ENCODE peak calls at places on chromosomes 7 and 10, in eight cellular contexts. One of them, this sample, is unnamed.

GRCh38 chr10:110857265-110858158 is 14.2 kb upstream of the PDCD4 start:
- DNase-seq in Panc1: no peak
- DNase-seq in SK-N-SH: no peak
- DNase-seq in GM23338: no peak
- DNase-seq in sigmoid colon: peak; percentile 61
- DNase-seq in HCT116: no peak
- DNase-seq in stomach: peak; percentile 88
- DNase-seq in upper lobe of left lung: peak; percentile 80
- DNase-seq in this sample: peak; percentile 71

GRCh38 chr10:124222298-124223000 is 129.1 kb upstream of the CHST15 start:
- DNase-seq in Panc1: no peak
- DNase-seq in SK-N-SH: peak; percentile 62
- DNase-seq in GM23338: no peak
- DNase-seq in sigmoid colon: no peak
- DNase-seq in HCT116: no peak
- DNase-seq in stomach: no peak
- DNase-seq in upper lobe of left lung: no peak
- DNase-seq in this sample: peak; percentile 37

GRCh38 chr7:94087664-94088352 is 83.7 kb upstream of the BET1 start:
- DNase-seq in Panc1: peak; percentile 54
- DNase-seq in SK-N-SH: peak; percentile 66
- DNase-seq in GM23338: peak; percentile 86
- DNase-seq in sigmoid colon: no peak
- DNase-seq in HCT116: peak; percentile 54
- DNase-seq in stomach: peak; percentile 44
- DNase-seq in upper lobe of left lung: no peak
- DNase-seq in this sample: peak; percentile 33

GRCh38 chr7:135147341-135147898 is 452 bp upstream of the TMEM140 start:
- DNase-seq in Panc1: peak; percentile 24
- DNase-seq in SK-N-SH: no peak
- DNase-seq in GM23338: no peak
- DNase-seq in sigmoid colon: no peak
- DNase-seq in HCT116: no peak
- DNase-seq in stomach: no peak
- DNase-seq in upper lobe of left lung: no peak
- DNase-seq in this sample: no peak

GRCh38 chr10:110395350-110396283 is 90.9 kb upstream of the SMNDC1 start:
- DNase-seq in Panc1: peak; percentile 87
- DNase-seq in SK-N-SH: no peak
- DNase-seq in GM23338: no peak
- DNase-seq in sigmoid colon: no peak
- DNase-seq in HCT116: peak; percentile 96
- DNase-seq in stomach: peak; percentile 74
- DNase-seq in upper lobe of left lung: peak; percentile 79
- DNase-seq in this sample: peak; percentile 85

GRCh38 chr7:60706-61105 is 131.7 kb upstream of the FAM20C start:
- DNase-seq in Panc1: no peak
- DNase-seq in SK-N-SH: no peak
- DNase-seq in GM23338: no peak
- DNase-seq in sigmoid colon: peak; percentile 56
- DNase-seq in HCT116: no peak
- DNase-seq in stomach: no peak
- DNase-seq in upper lobe of left lung: peak; percentile 20
- DNase-seq in this sample: peak; percentile 3

GRCh38 chr10:113053091-113053490 is 103.0 kb downstream of the TCF7L2 start:
- DNase-seq in Panc1: no peak
- DNase-seq in SK-N-SH: no peak
- DNase-seq in GM23338: peak; percentile 67
- DNase-seq in sigmoid colon: peak; percentile 55
- DNase-seq in HCT116: no peak
- DNase-seq in stomach: no peak
- DNase-seq in upper lobe of left lung: no peak
- DNase-seq in this sample: no peak

GRCh38 chr7:104535841-104536240 is 207.4 kb downstream of the LHFPL3 start:
- DNase-seq in Panc1: no peak
- DNase-seq in SK-N-SH: no peak
- DNase-seq in GM23338: no peak
- DNase-seq in sigmoid colon: no peak
- DNase-seq in HCT116: no peak
- DNase-seq in stomach: no peak
- DNase-seq in upper lobe of left lung: no peak
- DNase-seq in this sample: no peak

GRCh38 chr7:26508917-26509316 is 217.3 kb downstream of the SNX10 start:
- DNase-seq in Panc1: no peak
- DNase-seq in SK-N-SH: no peak
- DNase-seq in GM23338: peak; percentile 66
- DNase-seq in sigmoid colon: no peak
- DNase-seq in HCT116: no peak
- DNase-seq in stomach: no peak
- DNase-seq in upper lobe of left lung: no peak
- DNase-seq in this sample: no peak

GRCh38 chr10:1188556-1189135 is 132.5 kb downstream of the WDR37 start:
- DNase-seq in Panc1: no peak
- DNase-seq in SK-N-SH: no peak
- DNase-seq in GM23338: no peak
- DNase-seq in sigmoid colon: peak; percentile 46
- DNase-seq in HCT116: no peak
- DNase-seq in stomach: no peak
- DNase-seq in upper lobe of left lung: peak; percentile 10
- DNase-seq in this sample: no peak

GRCh38 chr7:74217455-74218342 is 7.9 kb downstream of the LAT2 start:
- DNase-seq in Panc1: no peak
- DNase-seq in SK-N-SH: no peak
- DNase-seq in GM23338: no peak
- DNase-seq in sigmoid colon: no peak
- DNase-seq in HCT116: no peak
- DNase-seq in stomach: no peak
- DNase-seq in upper lobe of left lung: peak; percentile 48
- DNase-seq in this sample: peak; percentile 30

GRCh38 chr10:14032406-14032998 is 298.2 kb downstream of the FRMD4A start:
- DNase-seq in Panc1: no peak
- DNase-seq in SK-N-SH: peak; percentile 45
- DNase-seq in GM23338: peak; percentile 88
- DNase-seq in sigmoid colon: no peak
- DNase-seq in HCT116: peak; percentile 2
- DNase-seq in stomach: no peak
- DNase-seq in upper lobe of left lung: no peak
- DNase-seq in this sample: no peak

GRCh38 chr10:117541909-117542705 is 439 bp upstream of the EMX2 start:
- DNase-seq in Panc1: no peak
- DNase-seq in SK-N-SH: peak; percentile 84
- DNase-seq in GM23338: peak; percentile 95
- DNase-seq in sigmoid colon: no peak
- DNase-seq in HCT116: no peak
- DNase-seq in stomach: no peak
- DNase-seq in upper lobe of left lung: no peak
- DNase-seq in this sample: no peak

GRCh38 chr7:110309941-110310340 is 781.0 kb upstream of the LRRN3 start:
- DNase-seq in Panc1: no peak
- DNase-seq in SK-N-SH: no peak
- DNase-seq in GM23338: no peak
- DNase-seq in sigmoid colon: no peak
- DNase-seq in HCT116: no peak
- DNase-seq in stomach: no peak
- DNase-seq in upper lobe of left lung: no peak
- DNase-seq in this sample: no peak

GRCh38 chr7:123499211-123499968 is 35.0 kb downstream of the IQUB start:
- DNase-seq in Panc1: no peak
- DNase-seq in SK-N-SH: no peak
- DNase-seq in GM23338: no peak
- DNase-seq in sigmoid colon: no peak
- DNase-seq in HCT116: no peak
- DNase-seq in stomach: no peak
- DNase-seq in upper lobe of left lung: no peak
- DNase-seq in this sample: no peak

GRCh38 chr7:140495514-140496097 is 16.3 kb upstream of the MKRN1 start:
- DNase-seq in Panc1: no peak
- DNase-seq in SK-N-SH: no peak
- DNase-seq in GM23338: no peak
- DNase-seq in sigmoid colon: no peak
- DNase-seq in HCT116: no peak
- DNase-seq in stomach: no peak
- DNase-seq in upper lobe of left lung: no peak
- DNase-seq in this sample: no peak

GRCh38 chr10:57905866-57906265 is 361.8 kb downstream of the IPMK start:
- DNase-seq in Panc1: no peak
- DNase-seq in SK-N-SH: no peak
- DNase-seq in GM23338: no peak
- DNase-seq in sigmoid colon: no peak
- DNase-seq in HCT116: no peak
- DNase-seq in stomach: no peak
- DNase-seq in upper lobe of left lung: no peak
- DNase-seq in this sample: no peak

GRCh38 chr7:75572814-75573213 is 80.7 kb downstream of the SPDYE5 start:
- DNase-seq in Panc1: no peak
- DNase-seq in SK-N-SH: no peak
- DNase-seq in GM23338: no peak
- DNase-seq in sigmoid colon: no peak
- DNase-seq in HCT116: no peak
- DNase-seq in stomach: no peak
- DNase-seq in upper lobe of left lung: no peak
- DNase-seq in this sample: no peak

GRCh38 chr10:45253183-45253914 is 62.1 kb downstream of the OR13A1 start:
- DNase-seq in Panc1: no peak
- DNase-seq in SK-N-SH: no peak
- DNase-seq in GM23338: no peak
- DNase-seq in sigmoid colon: no peak
- DNase-seq in HCT116: no peak
- DNase-seq in stomach: no peak
- DNase-seq in upper lobe of left lung: no peak
- DNase-seq in this sample: no peak

GRCh38 chr10:96374985-96375830 is 16.4 kb upstream of the OPALIN start:
- DNase-seq in Panc1: peak; percentile 89
- DNase-seq in SK-N-SH: peak; percentile 94
- DNase-seq in GM23338: peak; percentile 95
- DNase-seq in sigmoid colon: peak; percentile 93
- DNase-seq in HCT116: peak; percentile 81
- DNase-seq in stomach: peak; percentile 88
- DNase-seq in upper lobe of left lung: peak; percentile 83
- DNase-seq in this sample: peak; percentile 88
- TF ChIP-seq POLR2AphosphoS5 in Panc1: peak; percentile 46
- TF ChIP-seq POLR2AphosphoS5 in SK-N-SH: no peak
- TF ChIP-seq POLR2AphosphoS5 in GM23338: no peak
- TF ChIP-seq POLR2AphosphoS5 in sigmoid colon: peak; percentile 49
- TF ChIP-seq POLR2AphosphoS5 in HCT116: peak; percentile 20
- TF ChIP-seq POLR2AphosphoS5 in stomach: no peak
- TF ChIP-seq POLR2AphosphoS5 in upper lobe of left lung: peak; percentile 10
- TF ChIP-seq POLR2AphosphoS5 in this sample: no peak

DNA sequence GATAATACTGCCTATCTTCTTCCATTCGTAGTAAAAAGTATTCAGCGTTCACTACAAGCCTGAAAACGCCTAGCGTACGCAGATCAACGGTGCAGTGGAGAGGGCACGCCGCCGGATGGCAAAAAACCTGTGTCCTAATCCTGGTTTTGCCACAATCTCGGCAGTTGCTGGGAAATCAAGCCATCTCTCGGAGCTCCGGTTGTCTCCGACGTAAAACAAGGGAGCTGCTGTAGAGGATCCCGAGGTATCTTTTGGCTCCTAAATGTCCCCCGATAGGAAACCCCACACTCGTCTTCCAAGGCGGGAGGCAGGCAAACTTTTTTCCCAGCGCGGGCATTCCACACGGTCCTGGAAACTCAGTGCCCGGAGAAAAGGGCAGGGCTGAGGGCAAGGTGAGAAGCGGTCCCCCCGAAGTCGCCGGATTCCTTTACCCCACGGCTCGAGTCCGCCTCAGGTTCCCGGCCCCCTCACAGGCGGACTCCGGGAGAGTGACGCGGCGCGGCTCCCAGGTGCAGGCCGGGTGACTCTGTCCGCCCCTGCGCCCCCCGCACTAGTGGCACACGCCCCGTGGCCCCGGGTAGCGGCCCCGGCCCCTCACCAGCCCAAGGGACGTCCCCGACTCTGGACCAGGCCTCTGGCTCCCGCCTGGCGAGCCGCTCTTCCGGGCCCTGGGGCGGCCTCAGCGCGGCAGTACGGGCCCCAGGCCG is 649 bp downstream of the IDE start:
- DNase-seq in Panc1: no peak
- DNase-seq in SK-N-SH: peak; percentile 64
- DNase-seq in GM23338: peak; percentile 55
- DNase-seq in sigmoid colon: peak; percentile 72
- DNase-seq in HCT116: no peak
- DNase-seq in stomach: peak; percentile 29
- DNase-seq in upper lobe of left lung: peak; percentile 48
- DNase-seq in this sample: peak; percentile 38
- TF ChIP-seq POLR2AphosphoS5 in Panc1: no peak
- TF ChIP-seq POLR2AphosphoS5 in SK-N-SH: no peak
- TF ChIP-seq POLR2AphosphoS5 in GM23338: no peak
- TF ChIP-seq POLR2AphosphoS5 in sigmoid colon: peak; percentile 24
- TF ChIP-seq POLR2AphosphoS5 in HCT116: no peak
- TF ChIP-seq POLR2AphosphoS5 in stomach: no peak
- TF ChIP-seq POLR2AphosphoS5 in upper lobe of left lung: no peak
- TF ChIP-seq POLR2AphosphoS5 in this sample: no peak

GRCh38 chr7:137668404-137668803 is 178.4 kb downstream of the DGKI start:
- DNase-seq in Panc1: no peak
- DNase-seq in SK-N-SH: no peak
- DNase-seq in GM23338: no peak
- DNase-seq in sigmoid colon: no peak
- DNase-seq in HCT116: no peak
- DNase-seq in stomach: no peak
- DNase-seq in upper lobe of left lung: no peak
- DNase-seq in this sample: no peak
- TF ChIP-seq POLR2AphosphoS5 in Panc1: no peak
- TF ChIP-seq POLR2AphosphoS5 in SK-N-SH: no peak
- TF ChIP-seq POLR2AphosphoS5 in GM23338: no peak
- TF ChIP-seq POLR2AphosphoS5 in sigmoid colon: no peak
- TF ChIP-seq POLR2AphosphoS5 in HCT116: no peak
- TF ChIP-seq POLR2AphosphoS5 in stomach: no peak
- TF ChIP-seq POLR2AphosphoS5 in upper lobe of left lung: no peak
- TF ChIP-seq POLR2AphosphoS5 in this sample: no peak

GRCh38 chr10:79406683-79407396 is 38.6 kb downstream of the ZCCHC24 start:
- DNase-seq in Panc1: no peak
- DNase-seq in SK-N-SH: no peak
- DNase-seq in GM23338: no peak
- DNase-seq in sigmoid colon: peak; percentile 74
- DNase-seq in HCT116: no peak
- DNase-seq in stomach: no peak
- DNase-seq in upper lobe of left lung: no peak
- DNase-seq in this sample: no peak

GRCh38 chr10:79404231-79404609 is 41.2 kb downstream of the ZCCHC24 start:
- DNase-seq in Panc1: no peak
- DNase-seq in SK-N-SH: no peak
- DNase-seq in GM23338: peak; percentile 41
- DNase-seq in sigmoid colon: peak; percentile 95
- DNase-seq in HCT116: no peak
- DNase-seq in stomach: peak; percentile 57
- DNase-seq in upper lobe of left lung: no peak
- DNase-seq in this sample: peak; percentile 41

GRCh38 chr10:79404690-79405131 is 40.7 kb downstream of the ZCCHC24 start:
- DNase-seq in Panc1: no peak
- DNase-seq in SK-N-SH: no peak
- DNase-seq in GM23338: no peak
- DNase-seq in sigmoid colon: no peak
- DNase-seq in HCT116: no peak
- DNase-seq in stomach: no peak
- DNase-seq in upper lobe of left lung: no peak
- DNase-seq in this sample: peak; percentile 4

GRCh38 chr10:79405995-79406515 is 39.4 kb downstream of the ZCCHC24 start:
- DNase-seq in Panc1: no peak
- DNase-seq in SK-N-SH: no peak
- DNase-seq in GM23338: no peak
- DNase-seq in sigmoid colon: no peak
- DNase-seq in HCT116: no peak
- DNase-seq in stomach: no peak
- DNase-seq in upper lobe of left lung: no peak
- DNase-seq in this sample: no peak

GRCh38 chr10:79405221-79405994 is 40.0 kb downstream of the ZCCHC24 start:
- DNase-seq in Panc1: no peak
- DNase-seq in SK-N-SH: no peak
- DNase-seq in GM23338: no peak
- DNase-seq in sigmoid colon: peak; percentile 75
- DNase-seq in HCT116: no peak
- DNase-seq in stomach: peak; percentile 47
- DNase-seq in upper lobe of left lung: no peak
- DNase-seq in this sample: peak; percentile 13
- TF ChIP-seq POLR2AphosphoS5 in Panc1: no peak
- TF ChIP-seq POLR2AphosphoS5 in SK-N-SH: no peak
- TF ChIP-seq POLR2AphosphoS5 in GM23338: no peak
- TF ChIP-seq POLR2AphosphoS5 in sigmoid colon: no peak
- TF ChIP-seq POLR2AphosphoS5 in HCT116: no peak
- TF ChIP-seq POLR2AphosphoS5 in stomach: no peak
- TF ChIP-seq POLR2AphosphoS5 in upper lobe of left lung: no peak
- TF ChIP-seq POLR2AphosphoS5 in this sample: no peak